ENCODE peak calls at places on chromosomes 1 and 21, in six cellular contexts. N, H, E, X, G and Q are unnamed samples.

GRCh38 chr1:214002472-214002871 is 14.7 kb downstream of the PROX1 start:
- DNase-seq in N (no peak), H (peak; percentile 33), E (peak; percentile 58), X (no peak), G (peak; percentile 51), Q (peak; percentile 73)

GRCh38 chr1:23343246-23344110 is 606 bp downstream of the HNRNPR start:
- DNase-seq in N (peak; percentile 31), H (no peak), E (peak; percentile 57), X (peak; percentile 23), G (peak; percentile 46), Q (peak; percentile 73)

GRCh38 chr1:53084589-53084971 is 22.6 kb downstream of the PODN start:
- DNase-seq in N (no peak), H (no peak), E (no peak), X (no peak), G (no peak), Q (no peak)

GRCh38 chr1:198024782-198025181 is 107.6 kb downstream of the LHX9 start:
- DNase-seq in N (no peak), H (no peak), E (peak; percentile 72), X (no peak), G (no peak), Q (peak; percentile 43)

GRCh38 chr21:39866093-39866492 is 1.1 kb upstream of the PCP4 start:
- DNase-seq in N (no peak), H (no peak), E (no peak), X (no peak), G (no peak), Q (no peak)

GRCh38 chr1:203167026-203167912 is 8.4 kb downstream of the MYBPH start:
- DNase-seq in N (no peak), H (no peak), E (no peak), X (no peak), G (peak; percentile 28), Q (no peak)

GRCh38 chr1:188314557-188315137 is 1485.9 kb downstream of the PLA2G4A start:
- DNase-seq in N (no peak), H (no peak), E (no peak), X (no peak), G (no peak), Q (no peak)

GRCh38 chr1:98030976-98031375 is 110.1 kb upstream of the DPYD start:
- DNase-seq in N (no peak), H (no peak), E (no peak), X (no peak), G (no peak), Q (no peak)

GRCh38 chr1:2983706-2984398 is 37.4 kb upstream of the ACTRT2 start:
- DNase-seq in N (no peak), H (no peak), E (no peak), X (no peak), G (no peak), Q (no peak)

GRCh38 chr1:206809504-206810084 is 37.3 kb upstream of the IL10 start:
- DNase-seq in N (no peak), H (peak; percentile 56), E (peak; percentile 79), X (no peak), G (peak; percentile 74), Q (peak; percentile 53)

GRCh38 chr1:32754282-32755097 is 51.9 kb upstream of the SYNC start:
- DNase-seq in N (no peak), H (peak; percentile 81), E (no peak), X (no peak), G (peak; percentile 23), Q (peak; percentile 52)

GRCh38 chr1:117985973-117986372 is 56.4 kb downstream of the WDR3 start:
- DNase-seq in N (no peak), H (no peak), E (no peak), X (no peak), G (no peak), Q (no peak)

GRCh38 chr1:107365874-107366273 is 225.0 kb downstream of the NTNG1 start:
- DNase-seq in N (no peak), H (no peak), E (no peak), X (no peak), G (no peak), Q (no peak)

GRCh38 chr1:17441265-17441992 is 2.0 kb upstream of the RCC2 start:
- DNase-seq in N (no peak), H (no peak), E (peak; percentile 82), X (no peak), G (peak; percentile 29), Q (peak; percentile 57)

GRCh38 chr1:20153000-20153418 is 13.9 kb downstream of the PLA2G2F start:
- DNase-seq in N (no peak), H (no peak), E (no peak), X (no peak), G (peak; percentile 29), Q (no peak)

GRCh38 chr1:35278886-35279554 is 10.5 kb downstream of the ZMYM4 start:
- DNase-seq in N (no peak), H (no peak), E (peak; percentile 16), X (no peak), G (peak; percentile 19), Q (no peak)

GRCh38 chr21:25491267-25491666 is 116.0 kb downstream of the MRPL39 start:
- DNase-seq in N (no peak), H (no peak), E (no peak), X (no peak), G (no peak), Q (no peak)

GRCh38 chr1:111032295-111032897 is 68.7 kb upstream of the LRIF1 start:
- DNase-seq in N (no peak), H (peak; percentile 28), E (peak; percentile 53), X (no peak), G (peak; percentile 36), Q (peak; percentile 25)

GRCh38 chr1:6891781-6892579 is 106.7 kb downstream of the CAMTA1 start:
- DNase-seq in N (no peak), H (no peak), E (peak; percentile 43), X (no peak), G (no peak), Q (no peak)

GRCh38 chr1:184622136-184622823 is 132.4 kb downstream of the EDEM3 start:
- DNase-seq in N (peak; percentile 93), H (peak; percentile 33), E (peak; percentile 98), X (no peak), G (peak; percentile 96), Q (peak; percentile 88)

GRCh38 chr1:168465942-168466702 is 77.7 kb downstream of the XCL2 start:
- DNase-seq in N (peak; percentile 68), H (peak; percentile 31), E (peak; percentile 80), X (peak; percentile 12), G (peak; percentile 79), Q (peak; percentile 99)

GRCh38 chr1:66770240-66770639 is 18.0 kb downstream of the DYNLT5 start:
- DNase-seq in N (no peak), H (no peak), E (no peak), X (no peak), G (no peak), Q (no peak)

GRCh38 chr1:1402081-1402900 is 3.2 kb upstream of the CCNL2 start:
- DNase-seq in N (no peak), H (peak; percentile 55), E (peak; percentile 73), X (no peak), G (peak; percentile 70), Q (peak; percentile 61)

GRCh38 chr1:240413732-240414131 is 198.2 kb downstream of the GREM2 start:
- DNase-seq in N (no peak), H (no peak), E (peak; percentile 32), X (no peak), G (peak; percentile 44), Q (no peak)

GRCh38 chr1:201164645-201165044 is 10.4 kb upstream of the TMEM9 start:
- DNase-seq in N (no peak), H (no peak), E (no peak), X (no peak), G (no peak), Q (peak; percentile 91)

GRCh38 chr1:85198864-85199263 is 2.0 kb downstream of the SYDE2 start:
- DNase-seq in N (no peak), H (no peak), E (peak; percentile 22), X (no peak), G (no peak), Q (peak; percentile 41)

GRCh38 chr1:154419620-154420020 is 14.5 kb downstream of the IL6R start:
- DNase-seq in N (peak; percentile 91), H (peak; percentile 96), E (peak; percentile 98), X (no peak), G (peak; percentile 98), Q (peak; percentile 95)

GRCh38 chr21:20388400-20388799 is 609.8 kb upstream of the NCAM2 start:
- DNase-seq in N (no peak), H (no peak), E (no peak), X (no peak), G (no peak), Q (no peak)

GRCh38 chr1:12778061-12778460 is 4.5 kb downstream of the PRAMEF12 start:
- DNase-seq in N (no peak), H (no peak), E (no peak), X (no peak), G (no peak), Q (no peak)

GRCh38 chr1:25519624-25520023 is 23.8 kb upstream of the LDLRAP1 start:
- DNase-seq in N (no peak), H (no peak), E (peak; percentile 35), X (no peak), G (no peak), Q (peak; percentile 90)

GRCh38 chr1:220734571-220735326 is 13.4 kb upstream of the MTARC2 start:
- DNase-seq in N (no peak), H (peak; percentile 15), E (peak; percentile 71), X (no peak), G (peak; percentile 74), Q (peak; percentile 91)